ENCODE peak calls at places on chromosomes 11 and 22, in four cellular contexts. W is neuronal stem cell, M is OCI-LY7, J is endothelial cell of umbilical vein. A is an unnamed sample.

GRCh38 chr11:44727373-44728084 is 767 bp downstream of the TSPAN18 start:
- DNase-seq in W (peak; percentile 89), M (peak; percentile 59), J (peak; percentile 82), A (peak; percentile 89)

GRCh38 chr11:74696932-74697687 is 34.1 kb downstream of the CHRDL2 start:
- DNase-seq in W (no peak), M (no peak), J (peak; percentile 73), A (no peak)

GRCh38 chr11:34065505-34066203 is 14.1 kb downstream of the CAPRIN1 start:
- DNase-seq in W (no peak), M (no peak), J (peak; percentile 24), A (no peak)

GRCh38 chr11:72707032-72707431 is 32.8 kb upstream of the PDE2A start:
- DNase-seq in W (no peak), M (no peak), J (no peak), A (no peak)

GRCh38 chr11:34830648-34831047 is 85.5 kb downstream of the APIP start:
- DNase-seq in W (no peak), M (no peak), J (no peak), A (no peak)

GRCh38 chr11:88480217-88480616 is 142.7 kb upstream of the CTSC start:
- DNase-seq in W (no peak), M (no peak), J (peak; percentile 86), A (no peak)

GRCh38 chr11:47964546-47964945 is 15.8 kb upstream of the PTPRJ start:
- DNase-seq in W (no peak), M (no peak), J (no peak), A (no peak)

GRCh38 chr11:69667619-69668604 is 7.2 kb downstream of the LTO1 start:
- DNase-seq in W (no peak), M (no peak), J (no peak), A (no peak)

GRCh38 chr11:73348838-73349237 is 27.4 kb upstream of the RELT start:
- DNase-seq in W (no peak), M (no peak), J (no peak), A (no peak)

GRCh38 chr11:122659676-122660571 is 4.4 kb downstream of the UBASH3B start:
- DNase-seq in W (no peak), M (no peak), J (no peak), A (no peak)

GRCh38 chr11:114259124-114259526 is 37.1 kb upstream of the NNMT start:
- DNase-seq in W (no peak), M (peak; percentile 30), J (no peak), A (no peak)

GRCh38 chr22:41092847-41093371 is 517 bp downstream of the EP300 start:
- DNase-seq in W (no peak), M (peak; percentile 76), J (peak; percentile 50), A (peak; percentile 54)

GRCh38 chr11:114984611-114985163 is 306.4 kb downstream of the NXPE2 start:
- DNase-seq in W (no peak), M (no peak), J (no peak), A (no peak)

GRCh38 chr11:129374993-129375721 is 491 bp upstream of the BARX2 start:
- DNase-seq in W (peak; percentile 44), M (no peak), J (peak; percentile 9), A (no peak)

GRCh38 chr11:75133976-75134375 is 16.9 kb upstream of the SLCO2B1 start:
- DNase-seq in W (peak; percentile 31), M (no peak), J (no peak), A (no peak)

GRCh38 chr11:90476442-90477007 is 253.7 kb upstream of the CHORDC1 start:
- DNase-seq in W (peak; percentile 23), M (peak; percentile 13), J (peak; percentile 56), A (peak; percentile 55)

GRCh38 chr11:1553808-1554594 is 18.1 kb downstream of the DUSP8 start:
- DNase-seq in W (no peak), M (no peak), J (no peak), A (no peak)

GRCh38 chr22:34036936-34037335 is 116.7 kb upstream of the LARGE1 start:
- DNase-seq in W (peak; percentile 42), M (peak; percentile 3), J (no peak), A (no peak)

GRCh38 chr22:20319041-20319744 is 667 bp downstream of the DGCR6L start:
- DNase-seq in W (no peak), M (peak; percentile 37), J (peak; percentile 32), A (peak; percentile 59)

GRCh38 chr11:3123761-3124733 is 41.1 kb downstream of the OSBPL5 start:
- DNase-seq in W (no peak), M (no peak), J (peak; percentile 83), A (no peak)

GRCh38 chr11:110989734-110990133 is 255.8 kb upstream of the POU2AF2 start:
- DNase-seq in W (no peak), M (no peak), J (no peak), A (no peak)

GRCh38 chr22:24386814-24387550 is 40.4 kb upstream of the ADORA2A start:
- DNase-seq in W (no peak), M (no peak), J (no peak), A (no peak)

GRCh38 chr11:58726594-58727414 is 4.9 kb downstream of the GLYAT start:
- DNase-seq in W (no peak), M (no peak), J (no peak), A (no peak)

GRCh38 chr22:45684169-45684568 is 12.5 kb downstream of the ATXN10 start:
- DNase-seq in W (no peak), M (no peak), J (no peak), A (no peak)

GRCh38 chr11:126864934-126865333 is 135.6 kb downstream of the KIRREL3 start:
- DNase-seq in W (no peak), M (no peak), J (no peak), A (no peak)

GRCh38 chr11:70398834-70399680 is 728 bp downstream of the CTTN start:
- DNase-seq in W (no peak), M (peak; percentile 14), J (no peak), A (no peak)

GRCh38 chr11:74687237-74688005 is 43.8 kb downstream of the CHRDL2 start:
- DNase-seq in W (no peak), M (no peak), J (no peak), A (peak; percentile 13)

GRCh38 chr11:25242928-25243327 is 746.1 kb downstream of the LUZP2 start:
- DNase-seq in W (no peak), M (no peak), J (no peak), A (no peak)

GRCh38 chr11:99277281-99277680 is 256.5 kb downstream of the CNTN5 start:
- DNase-seq in W (peak; percentile 12), M (no peak), J (no peak), A (no peak)

GRCh38 chr22:40235418-40235817 is 57.7 kb downstream of the TNRC6B start:
- DNase-seq in W (no peak), M (no peak), J (no peak), A (no peak)

GRCh38 chr11:35553021-35553420 is 27.6 kb upstream of the PAMR1 start:
- DNase-seq in W (no peak), M (no peak), J (no peak), A (no peak)

GRCh38 chr11:126926376-126926791 is 74.2 kb downstream of the KIRREL3 start:
- DNase-seq in W (no peak), M (no peak), J (no peak), A (no peak)

GRCh38 chr11:18352581-18352980 is 30.2 kb downstream of the GTF2H1 start:
- DNase-seq in W (no peak), M (no peak), J (no peak), A (no peak)

GRCh38 chr11:134024420-134025085 is 44.3 kb upstream of the JAM3 start:
- DNase-seq in W (no peak), M (no peak), J (no peak), A (no peak)

GRCh38 chr11:77332259-77332658 is 30.8 kb upstream of the GDPD4 start:
- DNase-seq in W (no peak), M (no peak), J (no peak), A (no peak)

GRCh38 chr22:32591620-32592019 is 117.0 kb downstream of the FBXO7 start:
- DNase-seq in W (no peak), M (no peak), J (no peak), A (no peak)

GRCh38 chr22:46696225-46696518 is 41.9 kb downstream of the CERK start:
- DNase-seq in W (no peak), M (no peak), J (no peak), A (no peak)

GRCh38 chr11:72309074-72309598 is 65.2 kb upstream of the PHOX2A start:
- DNase-seq in W (no peak), M (no peak), J (no peak), A (no peak)

GRCh38 chr11:70159612-70160570 is 43.2 kb upstream of the FADD start:
- DNase-seq in W (no peak), M (no peak), J (peak; percentile 23), A (no peak)

GRCh38 chr11:61630104-61630503 is 49.2 kb upstream of the SYT7 start:
- DNase-seq in W (no peak), M (no peak), J (no peak), A (no peak)

GRCh38 chr11:94780432-94780831 is 12.3 kb downstream of the AMOTL1 start:
- DNase-seq in W (no peak), M (no peak), J (peak; percentile 33), A (no peak)
- H3K4me1 ChIP-seq in W (peaks cover 10% of the 10 kb centered on the region), M (no peaks in the 10 kb centered on the region), J (peaks cover 34% of the 10 kb centered on the region), A (peaks cover 32% of the 10 kb centered on the region)

GRCh38 chr11:64688534-64688982 is 34.4 kb downstream of the NRXN2 start:
- DNase-seq in W (peak; percentile 93), M (peak; percentile 95), J (peak; percentile 92), A (peak; percentile 97)

GRCh38 chr11:64690235-64690634 is 32.8 kb downstream of the NRXN2 start:
- DNase-seq in W (no peak), M (no peak), J (no peak), A (no peak)

GRCh38 chr11:64687204-64687603 is 35.8 kb downstream of the NRXN2 start:
- DNase-seq in W (no peak), M (no peak), J (peak; percentile 43), A (no peak)

GRCh38 chr11:64686466-64687175 is 36.4 kb downstream of the NRXN2 start:
- DNase-seq in W (no peak), M (no peak), J (no peak), A (no peak)

GRCh38 chr11:64687641-64688533 is 35.1 kb downstream of the NRXN2 start:
- DNase-seq in W (no peak), M (no peak), J (no peak), A (no peak)
- H3K4me1 ChIP-seq in W (peaks cover 3% of the 10 kb centered on the region), M (peaks cover 16% of the 10 kb centered on the region), J (no peaks in the 10 kb centered on the region), A (no peaks in the 10 kb centered on the region)

GRCh38 chr11:102204174-102204573 is 93.9 kb downstream of the YAP1 start:
- DNase-seq in W (no peak), M (no peak), J (no peak), A (no peak)

GRCh38 chr11:102202972-102203371 is 92.7 kb downstream of the YAP1 start:
- DNase-seq in W (no peak), M (no peak), J (no peak), A (no peak)

GRCh38 chr11:102214623-102215022 is 102.7 kb upstream of the BIRC3 start:
- DNase-seq in W (no peak), M (no peak), J (no peak), A (no peak)

GRCh38 chr11:102205805-102206204 is 95.6 kb downstream of the YAP1 start:
- DNase-seq in W (no peak), M (no peak), J (no peak), A (no peak)

DNA sequence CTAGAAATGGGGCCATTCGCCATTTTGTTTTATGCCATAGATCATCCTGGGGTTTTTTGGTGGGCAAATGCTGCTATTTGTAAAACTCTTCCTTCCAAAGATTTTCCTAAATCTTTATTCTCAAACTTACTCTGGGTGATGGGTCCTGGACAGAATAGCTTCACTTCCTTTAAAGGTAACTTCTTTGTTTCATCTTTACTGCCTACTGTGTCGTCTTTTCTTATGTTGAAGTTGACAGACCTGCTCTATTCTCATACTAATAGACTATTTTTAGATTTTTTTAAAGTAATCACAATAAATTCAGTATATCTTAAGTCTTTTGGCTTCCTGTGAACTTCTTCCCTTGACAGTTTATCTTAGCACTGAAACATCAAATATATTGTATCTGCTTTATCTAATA is 98.6 kb downstream of the YAP1 start:
- DNase-seq in W (no peak), M (no peak), J (no peak), A (no peak)
- H3K4me1 ChIP-seq in W (peaks cover 1% of the 10 kb centered on the region), M (no peaks in the 10 kb centered on the region), J (no peaks in the 10 kb centered on the region), A (peaks cover 5% of the 10 kb centered on the region)

GRCh38 chr11:12667646-12668045 is 6.6 kb upstream of the TEAD1 start:
- DNase-seq in W (no peak), M (no peak), J (no peak), A (no peak)
- H3K4me1 ChIP-seq in W (no peaks in the 10 kb centered on the region), M (no peaks in the 10 kb centered on the region), J (no peaks in the 10 kb centered on the region), A (no peaks in the 10 kb centered on the region)

A was measured in HAP-1.